ENCODE peak calls at places on chromosomes 16 and 17, in five cellular contexts. N, K, B, U and O are unnamed samples.

GRCh38 chr17:55496094-55496881 is 15.0 kb downstream of the SMIM36 start:
- DNase-seq in B (peak), K (no peak), N (no peak), U (no peak), O (no peak)

GRCh38 chr16:77674888-77675287 is 47.4 kb upstream of the NUDT7 start:
- DNase-seq in U (no peak), B (no peak), N (no peak), K (no peak), O (no peak)

GRCh38 chr17:27424516-27424915 is 31.7 kb upstream of the KSR1 start:
- DNase-seq in K (no peak), N (no peak), B (no peak), U (no peak), O (no peak)

GRCh38 chr17:15023589-15023988 is 241.5 kb downstream of the PMP22 start:
- DNase-seq in U (no peak), K (no peak), B (no peak), N (no peak), O (no peak)

GRCh38 chr17:81193470-81194224 is 27.6 kb upstream of the AATK start:
- DNase-seq in N (no peak), K (no peak), B (peak), U (no peak), O (no peak)

GRCh38 chr16:81531415-81531814 is 86.8 kb downstream of the CMIP start:
- DNase-seq in K (no peak), U (no peak), N (peak), B (no peak), O (no peak)

GRCh38 chr16:16857012-16857411 is 478.1 kb downstream of the NPIPA7 start:
- DNase-seq in U (no peak), K (no peak), B (no peak), N (no peak), O (no peak)

GRCh38 chr16:83771306-83771942 is 36.4 kb upstream of the HSBP1 start:
- DNase-seq in N (no peak), B (no peak), K (no peak), U (no peak), O (no peak)

GRCh38 chr17:62618647-62619412 is 8.6 kb upstream of the MRC2 start:
- DNase-seq in K (no peak), U (no peak), B (no peak), N (no peak), O (no peak)

GRCh38 chr16:87203060-87203656 is 114.0 kb downstream of the C16orf95 start:
- DNase-seq in B (peak), U (no peak), K (no peak), N (peak), O (peak)

GRCh38 chr17:73194514-73195222 is 1.8 kb downstream of the COG1 start:
- DNase-seq in K (no peak), B (no peak), N (no peak), U (no peak), O (no peak)

GRCh38 chr16:70777973-70778406 is 23.0 kb downstream of the VAC14 start:
- DNase-seq in K (no peak), B (no peak), U (no peak), N (no peak), O (no peak)